ENCODE peak calls at places on chromosomes 1 and 21, in seven cellular contexts. G is tibial nerve, E is T-helper 9 cell, H is left colon, C is G401, A is occipital lobe, V is fibroblast of lung. Y is an unnamed sample.

GRCh38 chr1:200877839-200878551 is 5.2 kb downstream of the GPR25 start:
- DNase-seq in G (no peak), E (peak; percentile 34), H (no peak), C (no peak), A (no peak), V (no peak), Y (no peak)

GRCh38 chr1:67648582-67649326 is 36.2 kb upstream of the GADD45A start:
- DNase-seq in G (no peak), E (no peak), H (no peak), C (no peak), A (no peak), V (no peak), Y (no peak)

GRCh38 chr1:180198186-180198585 is 31.9 kb upstream of the LHX4 start:
- DNase-seq in G (no peak), E (no peak), H (no peak), C (no peak), A (no peak), V (no peak), Y (no peak)

GRCh38 chr1:182861994-182862393 is 22.8 kb downstream of the DHX9 start:
- DNase-seq in G (no peak), E (no peak), H (no peak), C (no peak), A (no peak), V (no peak), Y (no peak)

GRCh38 chr1:1173793-1174415 is at the start of gene TTLL10:
- DNase-seq in G (no peak), E (peak; percentile 40), H (no peak), C (no peak), A (no peak), V (no peak), Y (no peak)

GRCh38 chr1:246506440-246506784 is 667 bp downstream of the SMYD3 start:
- DNase-seq in G (no peak), E (no peak), H (no peak), C (no peak), A (no peak), V (no peak), Y (no peak)

GRCh38 chr1:9838946-9839345 is 15.2 kb upstream of the CLSTN1 start:
- DNase-seq in G (no peak), E (no peak), H (no peak), C (no peak), A (no peak), V (no peak), Y (no peak)

GRCh38 chr21:36388835-36389234 is 3.6 kb downstream of the CHAF1B start:
- DNase-seq in G (no peak), E (no peak), H (no peak), C (no peak), A (peak; percentile 33), V (peak; percentile 35), Y (no peak)

GRCh38 chr1:231337043-231337471 is 595 bp downstream of the EXOC8 start:
- DNase-seq in G (no peak), E (no peak), H (no peak), C (peak; percentile 16), A (no peak), V (no peak), Y (no peak)

GRCh38 chr1:116826818-116827606 is 72.8 kb downstream of the CD2 start:
- DNase-seq in G (no peak), E (no peak), H (peak; percentile 54), C (no peak), A (no peak), V (no peak), Y (no peak)